ENCODE peak calls at places on chromosomes 6 and 20, in ten cellular contexts. One of them, this sample, is unnamed.

GRCh38 chr20:408843-409696 is 971 bp downstream of the RBCK1 start:
- DNase-seq in gastrocnemius medialis: no peak
- DNase-seq in stomach: no peak
- DNase-seq in fibroblast of mammary gland: no peak
- DNase-seq in GM13977: no peak
- DNase-seq in IMR-90: no peak
- DNase-seq in endodermal cell: peak; percentile 71
- DNase-seq in heart right ventricle: no peak
- DNase-seq in pancreas: no peak
- DNase-seq in OCI-LY7: peak; percentile 52
- DNase-seq in this sample: no peak

GRCh38 chr20:13261460-13262301 is 40.6 kb downstream of the ISM1 start:
- DNase-seq in gastrocnemius medialis: no peak
- DNase-seq in stomach: peak; percentile 43
- DNase-seq in fibroblast of mammary gland: peak; percentile 59
- DNase-seq in GM13977: peak; percentile 55
- DNase-seq in IMR-90: peak; percentile 21
- DNase-seq in endodermal cell: peak; percentile 91
- DNase-seq in heart right ventricle: peak; percentile 46
- DNase-seq in pancreas: peak; percentile 63
- DNase-seq in OCI-LY7: peak; percentile 13
- DNase-seq in this sample: peak; percentile 68

GRCh38 chr20:48040051-48040450 is 254.8 kb upstream of the SULF2 start:
- DNase-seq in gastrocnemius medialis: no peak
- DNase-seq in stomach: no peak
- DNase-seq in fibroblast of mammary gland: no peak
- DNase-seq in GM13977: no peak
- DNase-seq in IMR-90: no peak
- DNase-seq in endodermal cell: no peak
- DNase-seq in heart right ventricle: no peak
- DNase-seq in pancreas: no peak
- DNase-seq in OCI-LY7: no peak
- DNase-seq in this sample: no peak

GRCh38 chr6:155030148-155030720 is 35.1 kb downstream of the TIAM2 start:
- DNase-seq in gastrocnemius medialis: no peak
- DNase-seq in stomach: no peak
- DNase-seq in fibroblast of mammary gland: peak; percentile 61
- DNase-seq in GM13977: no peak
- DNase-seq in IMR-90: no peak
- DNase-seq in endodermal cell: no peak
- DNase-seq in heart right ventricle: no peak
- DNase-seq in pancreas: no peak
- DNase-seq in OCI-LY7: no peak
- DNase-seq in this sample: no peak

GRCh38 chr6:156242206-156242605 is 535.0 kb upstream of the ARID1B start:
- DNase-seq in gastrocnemius medialis: no peak
- DNase-seq in stomach: no peak
- DNase-seq in fibroblast of mammary gland: no peak
- DNase-seq in GM13977: no peak
- DNase-seq in IMR-90: no peak
- DNase-seq in endodermal cell: no peak
- DNase-seq in heart right ventricle: no peak
- DNase-seq in pancreas: no peak
- DNase-seq in OCI-LY7: no peak
- DNase-seq in this sample: no peak

GRCh38 chr6:69861986-69862385 is 4.4 kb upstream of the COL19A1 start:
- DNase-seq in gastrocnemius medialis: no peak
- DNase-seq in stomach: no peak
- DNase-seq in fibroblast of mammary gland: no peak
- DNase-seq in GM13977: no peak
- DNase-seq in IMR-90: no peak
- DNase-seq in endodermal cell: peak; percentile 48
- DNase-seq in heart right ventricle: no peak
- DNase-seq in pancreas: no peak
- DNase-seq in OCI-LY7: no peak
- DNase-seq in this sample: no peak

GRCh38 chr20:32125511-32125910 is 16.0 kb downstream of the TM9SF4 start:
- DNase-seq in gastrocnemius medialis: no peak
- DNase-seq in stomach: no peak
- DNase-seq in fibroblast of mammary gland: no peak
- DNase-seq in GM13977: no peak
- DNase-seq in IMR-90: no peak
- DNase-seq in endodermal cell: no peak
- DNase-seq in heart right ventricle: no peak
- DNase-seq in pancreas: no peak
- DNase-seq in OCI-LY7: no peak
- DNase-seq in this sample: no peak

GRCh38 chr20:23776067-23776771 is 25.5 kb upstream of the CST1 start:
- DNase-seq in gastrocnemius medialis: no peak
- DNase-seq in stomach: no peak
- DNase-seq in fibroblast of mammary gland: peak; percentile 11
- DNase-seq in GM13977: no peak
- DNase-seq in IMR-90: no peak
- DNase-seq in endodermal cell: peak; percentile 86
- DNase-seq in heart right ventricle: no peak
- DNase-seq in pancreas: no peak
- DNase-seq in OCI-LY7: no peak
- DNase-seq in this sample: no peak

GRCh38 chr20:61939691-61940360 is 125.9 kb downstream of the TAF4 start:
- DNase-seq in gastrocnemius medialis: no peak
- DNase-seq in stomach: no peak
- DNase-seq in fibroblast of mammary gland: no peak
- DNase-seq in GM13977: no peak
- DNase-seq in IMR-90: no peak
- DNase-seq in endodermal cell: no peak
- DNase-seq in heart right ventricle: no peak
- DNase-seq in pancreas: no peak
- DNase-seq in OCI-LY7: no peak
- DNase-seq in this sample: no peak

GRCh38 chr6:80605165-80605989 is 498.9 kb downstream of the BCKDHB start:
- DNase-seq in gastrocnemius medialis: no peak
- DNase-seq in stomach: no peak
- DNase-seq in fibroblast of mammary gland: peak; percentile 76
- DNase-seq in GM13977: peak; percentile 8
- DNase-seq in IMR-90: peak; percentile 68
- DNase-seq in endodermal cell: no peak
- DNase-seq in heart right ventricle: no peak
- DNase-seq in pancreas: no peak
- DNase-seq in OCI-LY7: no peak
- DNase-seq in this sample: peak; percentile 46

GRCh38 chr20:32019563-32020463 is 9.6 kb downstream of the CCM2L start:
- DNase-seq in gastrocnemius medialis: no peak
- DNase-seq in stomach: no peak
- DNase-seq in fibroblast of mammary gland: no peak
- DNase-seq in GM13977: no peak
- DNase-seq in IMR-90: no peak
- DNase-seq in endodermal cell: no peak
- DNase-seq in heart right ventricle: no peak
- DNase-seq in pancreas: no peak
- DNase-seq in OCI-LY7: no peak
- DNase-seq in this sample: no peak

GRCh38 chr6:136607932-136608772 is 57.9 kb upstream of the MAP7 start:
- DNase-seq in gastrocnemius medialis: no peak
- DNase-seq in stomach: peak; percentile 83
- DNase-seq in fibroblast of mammary gland: peak; percentile 72
- DNase-seq in GM13977: peak; percentile 53
- DNase-seq in IMR-90: peak; percentile 80
- DNase-seq in endodermal cell: peak; percentile 97
- DNase-seq in heart right ventricle: peak; percentile 26
- DNase-seq in pancreas: peak; percentile 62
- DNase-seq in OCI-LY7: peak; percentile 71
- DNase-seq in this sample: peak; percentile 81
- TF ChIP-seq CTCF in gastrocnemius medialis: peak; percentile 23
- TF ChIP-seq CTCF in stomach: peak; percentile 62
- TF ChIP-seq CTCF in fibroblast of mammary gland: peak; percentile 92
- TF ChIP-seq CTCF in GM13977: peak; percentile 80
- TF ChIP-seq CTCF in IMR-90: peak; percentile 72
- TF ChIP-seq CTCF in endodermal cell: peak; percentile 82
- TF ChIP-seq CTCF in heart right ventricle: peak; percentile 79
- TF ChIP-seq CTCF in pancreas: peak; percentile 65
- TF ChIP-seq CTCF in OCI-LY7: peak; percentile 87
- TF ChIP-seq CTCF in this sample: peak; percentile 60

GRCh38 chr6:13487122-13488014 is at the start of gene GFOD1:
- DNase-seq in gastrocnemius medialis: peak; percentile 82
- DNase-seq in stomach: peak; percentile 86
- DNase-seq in fibroblast of mammary gland: peak; percentile 78
- DNase-seq in GM13977: peak; percentile 96
- DNase-seq in IMR-90: peak; percentile 78
- DNase-seq in endodermal cell: peak; percentile 96
- DNase-seq in heart right ventricle: peak; percentile 92
- DNase-seq in pancreas: peak; percentile 81
- DNase-seq in OCI-LY7: peak; percentile 91
- DNase-seq in this sample: peak; percentile 82
- TF ChIP-seq CTCF in gastrocnemius medialis: peak; percentile 20
- TF ChIP-seq CTCF in stomach: no peak
- TF ChIP-seq CTCF in fibroblast of mammary gland: peak; percentile 2
- TF ChIP-seq CTCF in GM13977: no peak
- TF ChIP-seq CTCF in IMR-90: peak; percentile 24
- TF ChIP-seq CTCF in endodermal cell: peak; percentile 61
- TF ChIP-seq CTCF in heart right ventricle: no peak
- TF ChIP-seq CTCF in pancreas: no peak
- TF ChIP-seq CTCF in OCI-LY7: no peak
- TF ChIP-seq CTCF in this sample: no peak

GRCh38 chr6:122361314-122361979 is 38.0 kb upstream of the HSF2 start:
- DNase-seq in gastrocnemius medialis: no peak
- DNase-seq in stomach: no peak
- DNase-seq in fibroblast of mammary gland: no peak
- DNase-seq in GM13977: no peak
- DNase-seq in IMR-90: no peak
- DNase-seq in endodermal cell: no peak
- DNase-seq in heart right ventricle: no peak
- DNase-seq in pancreas: no peak
- DNase-seq in OCI-LY7: no peak
- DNase-seq in this sample: no peak
- TF ChIP-seq CTCF in gastrocnemius medialis: no peak
- TF ChIP-seq CTCF in stomach: no peak
- TF ChIP-seq CTCF in fibroblast of mammary gland: no peak
- TF ChIP-seq CTCF in GM13977: no peak
- TF ChIP-seq CTCF in IMR-90: no peak
- TF ChIP-seq CTCF in endodermal cell: peak; percentile 38
- TF ChIP-seq CTCF in heart right ventricle: no peak
- TF ChIP-seq CTCF in pancreas: no peak
- TF ChIP-seq CTCF in OCI-LY7: no peak
- TF ChIP-seq CTCF in this sample: no peak

GRCh38 chr6:134451529-134451928 is 133.6 kb upstream of the SGK1 start:
- DNase-seq in gastrocnemius medialis: no peak
- DNase-seq in stomach: no peak
- DNase-seq in fibroblast of mammary gland: no peak
- DNase-seq in GM13977: no peak
- DNase-seq in IMR-90: no peak
- DNase-seq in endodermal cell: no peak
- DNase-seq in heart right ventricle: no peak
- DNase-seq in pancreas: no peak
- DNase-seq in OCI-LY7: peak; percentile 11
- DNase-seq in this sample: no peak
- TF ChIP-seq CTCF in gastrocnemius medialis: no peak
- TF ChIP-seq CTCF in stomach: no peak
- TF ChIP-seq CTCF in fibroblast of mammary gland: no peak
- TF ChIP-seq CTCF in GM13977: peak; percentile 19
- TF ChIP-seq CTCF in IMR-90: no peak
- TF ChIP-seq CTCF in endodermal cell: peak; percentile 40
- TF ChIP-seq CTCF in heart right ventricle: no peak
- TF ChIP-seq CTCF in pancreas: no peak
- TF ChIP-seq CTCF in OCI-LY7: peak; percentile 62
- TF ChIP-seq CTCF in this sample: no peak

GRCh38 chr6:11459002-11459658 is 78.4 kb upstream of the TMEM170B start:
- DNase-seq in gastrocnemius medialis: no peak
- DNase-seq in stomach: no peak
- DNase-seq in fibroblast of mammary gland: no peak
- DNase-seq in GM13977: peak; percentile 51
- DNase-seq in IMR-90: no peak
- DNase-seq in endodermal cell: no peak
- DNase-seq in heart right ventricle: no peak
- DNase-seq in pancreas: no peak
- DNase-seq in OCI-LY7: peak; percentile 77
- DNase-seq in this sample: no peak
- TF ChIP-seq CTCF in gastrocnemius medialis: no peak
- TF ChIP-seq CTCF in stomach: no peak
- TF ChIP-seq CTCF in fibroblast of mammary gland: no peak
- TF ChIP-seq CTCF in GM13977: no peak
- TF ChIP-seq CTCF in IMR-90: no peak
- TF ChIP-seq CTCF in endodermal cell: peak; percentile 17
- TF ChIP-seq CTCF in heart right ventricle: no peak
- TF ChIP-seq CTCF in pancreas: no peak
- TF ChIP-seq CTCF in OCI-LY7: no peak
- TF ChIP-seq CTCF in this sample: no peak

GRCh38 chr20:46709459-46710148 is at the start of gene SLC2A10:
- DNase-seq in gastrocnemius medialis: no peak
- DNase-seq in stomach: peak; percentile 73
- DNase-seq in fibroblast of mammary gland: peak; percentile 55
- DNase-seq in GM13977: peak; percentile 63
- DNase-seq in IMR-90: peak; percentile 61
- DNase-seq in endodermal cell: peak; percentile 84
- DNase-seq in heart right ventricle: peak; percentile 72
- DNase-seq in pancreas: peak; percentile 68
- DNase-seq in OCI-LY7: no peak
- DNase-seq in this sample: peak; percentile 85

GRCh38 chr20:46706242-46706641 is 3.2 kb upstream of the SLC2A10 start:
- DNase-seq in gastrocnemius medialis: no peak
- DNase-seq in stomach: no peak
- DNase-seq in fibroblast of mammary gland: no peak
- DNase-seq in GM13977: no peak
- DNase-seq in IMR-90: no peak
- DNase-seq in endodermal cell: no peak
- DNase-seq in heart right ventricle: no peak
- DNase-seq in pancreas: no peak
- DNase-seq in OCI-LY7: no peak
- DNase-seq in this sample: no peak

GRCh38 chr20:46709055-46709458 is 392 bp upstream of the SLC2A10 start:
- DNase-seq in gastrocnemius medialis: no peak
- DNase-seq in stomach: peak; percentile 51
- DNase-seq in fibroblast of mammary gland: no peak
- DNase-seq in GM13977: no peak
- DNase-seq in IMR-90: no peak
- DNase-seq in endodermal cell: no peak
- DNase-seq in heart right ventricle: no peak
- DNase-seq in pancreas: no peak
- DNase-seq in OCI-LY7: no peak
- DNase-seq in this sample: no peak

GRCh38 chr20:46710149-46710913 is 882 bp downstream of the SLC2A10 start:
- DNase-seq in gastrocnemius medialis: no peak
- DNase-seq in stomach: no peak
- DNase-seq in fibroblast of mammary gland: no peak
- DNase-seq in GM13977: no peak
- DNase-seq in IMR-90: no peak
- DNase-seq in endodermal cell: no peak
- DNase-seq in heart right ventricle: no peak
- DNase-seq in pancreas: no peak
- DNase-seq in OCI-LY7: no peak
- DNase-seq in this sample: no peak

GRCh38 chr20:46708172-46708860 is 1.1 kb upstream of the SLC2A10 start:
- DNase-seq in gastrocnemius medialis: no peak
- DNase-seq in stomach: peak; percentile 65
- DNase-seq in fibroblast of mammary gland: no peak
- DNase-seq in GM13977: no peak
- DNase-seq in IMR-90: no peak
- DNase-seq in endodermal cell: peak; percentile 89
- DNase-seq in heart right ventricle: no peak
- DNase-seq in pancreas: peak; percentile 61
- DNase-seq in OCI-LY7: no peak
- DNase-seq in this sample: peak; percentile 44
- TF ChIP-seq CTCF in gastrocnemius medialis: no peak
- TF ChIP-seq CTCF in stomach: no peak
- TF ChIP-seq CTCF in fibroblast of mammary gland: no peak
- TF ChIP-seq CTCF in GM13977: peak; percentile 45
- TF ChIP-seq CTCF in IMR-90: no peak
- TF ChIP-seq CTCF in endodermal cell: peak; percentile 77
- TF ChIP-seq CTCF in heart right ventricle: no peak
- TF ChIP-seq CTCF in pancreas: no peak
- TF ChIP-seq CTCF in OCI-LY7: no peak
- TF ChIP-seq CTCF in this sample: no peak

This sample was measured in Calu3.